ENCODE peak calls at places on chromosomes 12 and 14, in eight cellular contexts. A is WERI-Rb-1, C is heart right ventricle, F is Panc1, P is body of pancreas, V is AG04449, H is pancreas, D is glutamatergic neuron. I is an unnamed sample.

GRCh38 chr12:108495054-108495453 is 20.0 kb upstream of the FICD start:
- DNase-seq in A (peak; percentile 52), C (no peak), F (no peak), P (no peak), V (no peak), H (no peak), D (peak; percentile 68), I (peak; percentile 52)

GRCh38 chr12:94427520-94428381 is 31.9 kb downstream of the CEP83 start:
- DNase-seq in A (no peak), C (no peak), F (no peak), P (peak; percentile 31), V (peak; percentile 52), H (peak; percentile 19), D (no peak), I (no peak)

GRCh38 chr12:92462049-92462448 is 240.7 kb upstream of the PLEKHG7 start:
- DNase-seq in A (no peak), C (no peak), F (no peak), P (no peak), V (no peak), H (no peak), D (no peak), I (peak; percentile 34)

GRCh38 chr12:77537648-77538047 is 293.0 kb upstream of the NAV3 start:
- DNase-seq in A (no peak), C (no peak), F (no peak), P (no peak), V (no peak), H (no peak), D (no peak), I (no peak)

GRCh38 chr12:122333142-122334087 is 67.1 kb upstream of the VPS33A start:
- DNase-seq in A (no peak), C (no peak), F (no peak), P (no peak), V (no peak), H (no peak), D (no peak), I (no peak)

GRCh38 chr14:39302124-39302810 is 68.6 kb downstream of the MIA2 start:
- DNase-seq in A (no peak), C (no peak), F (no peak), P (no peak), V (no peak), H (no peak), D (no peak), I (no peak)

GRCh38 chr12:124788936-124789555 is 74.6 kb downstream of the SCARB1 start:
- DNase-seq in A (no peak), C (no peak), F (no peak), P (no peak), V (no peak), H (no peak), D (no peak), I (no peak)

GRCh38 chr12:77766224-77766623 is 64.5 kb upstream of the NAV3 start:
- DNase-seq in A (no peak), C (no peak), F (no peak), P (no peak), V (no peak), H (no peak), D (no peak), I (no peak)

GRCh38 chr12:102687523-102687922 is 207.2 kb upstream of the IGF1 start:
- DNase-seq in A (no peak), C (no peak), F (no peak), P (no peak), V (no peak), H (no peak), D (no peak), I (no peak)

GRCh38 chr14:56195219-56195618 is 77.0 kb downstream of the PELI2 start:
- DNase-seq in A (no peak), C (no peak), F (no peak), P (no peak), V (no peak), H (no peak), D (peak; percentile 36), I (no peak)

GRCh38 chr14:21055473-21056117 is 2.0 kb upstream of the RNASE8 start:
- DNase-seq in A (no peak), C (no peak), F (no peak), P (no peak), V (no peak), H (no peak), D (no peak), I (no peak)

GRCh38 chr14:20247651-20248246 is 8.7 kb downstream of the OR11H4 start:
- DNase-seq in A (no peak), C (no peak), F (no peak), P (no peak), V (no peak), H (peak; percentile 2), D (no peak), I (no peak)

GRCh38 chr12:71046215-71046614 is 111.6 kb downstream of the TSPAN8 start:
- DNase-seq in A (no peak), C (no peak), F (no peak), P (no peak), V (peak; percentile 51), H (no peak), D (no peak), I (no peak)

DNA sequence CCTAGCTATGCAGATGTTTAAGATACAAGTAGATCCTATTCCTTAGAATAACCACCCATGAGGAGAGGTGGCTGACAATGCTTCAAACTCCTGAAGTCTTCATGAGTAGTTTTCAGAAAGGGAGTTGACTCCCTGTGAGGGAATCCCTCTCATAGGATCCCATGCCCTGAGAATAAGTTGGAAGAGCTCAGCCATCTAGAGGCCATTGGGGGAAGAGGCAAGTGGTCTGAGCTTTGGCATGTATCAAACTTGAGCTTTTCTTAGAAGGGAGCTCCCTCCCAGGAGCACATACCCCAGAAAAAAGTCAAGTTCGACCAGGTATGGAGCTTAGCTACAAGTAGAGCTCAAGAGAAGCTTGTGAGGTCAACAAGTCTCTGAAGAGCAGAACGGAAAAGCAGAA is 165.7 kb upstream of the RBM19 start:
- DNase-seq in A (no peak), C (no peak), F (no peak), P (no peak), V (no peak), H (no peak), D (no peak), I (no peak)
- TF ChIP-seq CTCF in A (no peak), C (no peak), F (no peak), P (no peak), V (no peak), H (no peak), D (no peak), I (no peak)

GRCh38 chr14:23564876-23565275 is 2.7 kb downstream of the AP1G2 start:
- DNase-seq in A (no peak), C (no peak), F (no peak), P (no peak), V (no peak), H (no peak), D (no peak), I (no peak)

GRCh38 chr14:23564181-23564812 is 3.3 kb downstream of the AP1G2 start:
- DNase-seq in A (no peak), C (no peak), F (no peak), P (no peak), V (no peak), H (no peak), D (peak; percentile 8), I (no peak)

GRCh38 chr14:23562822-23563472 is 4.6 kb downstream of the AP1G2 start:
- DNase-seq in A (peak; percentile 72), C (no peak), F (no peak), P (peak; percentile 52), V (no peak), H (no peak), D (peak; percentile 84), I (peak; percentile 56)

GRCh38 chr14:23561873-23562821 is 5.4 kb downstream of the AP1G2 start:
- DNase-seq in A (no peak), C (no peak), F (no peak), P (no peak), V (no peak), H (no peak), D (peak; percentile 16), I (no peak)

GRCh38 chr14:23563473-23564180 is 4.0 kb downstream of the AP1G2 start:
- DNase-seq in A (no peak), C (no peak), F (no peak), P (no peak), V (no peak), H (no peak), D (peak; percentile 7), I (no peak)
- TF ChIP-seq CTCF in A (no peak), C (no peak), F (no peak), P (no peak), V (no peak), H (no peak), D (no peak), I (no peak)

GRCh38 chr12:45273717-45274271 is 57.9 kb downstream of the ANO6 start:
- DNase-seq in A (no peak), C (no peak), F (peak; percentile 82), P (no peak), V (peak; percentile 94), H (no peak), D (no peak), I (no peak)

GRCh38 chr12:45263587-45263986 is 47.7 kb downstream of the ANO6 start:
- DNase-seq in A (no peak), C (no peak), F (no peak), P (no peak), V (no peak), H (no peak), D (no peak), I (no peak)

GRCh38 chr12:45269407-45269741 is 53.5 kb downstream of the ANO6 start:
- DNase-seq in A (no peak), C (no peak), F (no peak), P (no peak), V (no peak), H (no peak), D (no peak), I (no peak)

DNA sequence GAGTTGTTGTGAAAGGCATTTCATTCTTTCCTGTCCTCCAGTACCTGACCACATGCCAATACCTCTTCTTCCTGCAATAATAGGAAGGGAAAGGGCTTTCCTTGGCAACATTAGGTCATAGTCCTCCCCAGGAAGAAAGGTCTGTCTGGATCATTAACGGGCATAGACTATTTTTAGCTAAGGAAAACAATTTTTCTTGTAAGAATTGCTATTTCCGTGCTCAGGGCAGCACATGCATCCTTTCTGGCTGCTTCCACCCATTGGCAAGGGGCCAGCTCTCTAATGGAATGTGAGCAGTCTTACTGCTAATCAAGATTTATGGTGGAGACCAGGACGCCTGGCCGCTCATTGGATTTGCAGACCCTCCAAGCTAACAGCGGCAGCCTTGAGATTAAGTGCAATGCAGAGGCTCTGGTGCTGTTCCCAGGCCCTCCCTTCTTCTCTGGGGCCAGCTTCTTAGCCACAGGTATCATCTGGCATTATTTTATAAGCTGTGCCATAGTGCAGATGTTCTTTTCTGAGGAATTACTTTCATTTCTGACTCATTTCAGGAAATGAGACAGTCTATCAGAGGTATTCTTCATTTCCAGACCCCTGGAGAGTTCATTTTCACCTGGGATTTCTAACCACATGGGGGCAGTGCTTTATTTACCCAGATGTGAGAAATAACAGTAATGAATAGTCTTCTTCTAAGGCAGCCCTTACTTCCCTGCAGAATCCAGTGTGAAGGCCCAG is 52.9 kb downstream of the ANO6 start:
- DNase-seq in A (peak; percentile 45), C (peak; percentile 73), F (no peak), P (peak; percentile 70), V (peak; percentile 69), H (peak; percentile 52), D (no peak), I (peak; percentile 22)
- TF ChIP-seq CTCF in A (no peak), C (peak; percentile 30), F (peak; percentile 69), P (peak; percentile 30), V (peak; percentile 28), H (peak; percentile 15), D (no peak), I (peak; percentile 1)

GRCh38 chr12:12683298-12683697 is 12.7 kb downstream of the GPR19 start:
- DNase-seq in A (no peak), C (no peak), F (no peak), P (no peak), V (no peak), H (no peak), D (no peak), I (no peak)
- TF ChIP-seq CTCF in A (no peak), C (no peak), F (no peak), P (no peak), V (no peak), H (no peak), D (no peak), I (no peak)

I was measured in GM20000.